ENCODE peak calls at places on chromosomes 12 and 14, in five cellular contexts. Y is HepG2, H is K562, E is WTC11, A is GM12878. R is an unnamed sample.

GRCh38 chr14:49593016-49593415 is 5.7 kb upstream of the LRR1 start:
- DNase-seq in A (no peak), E (no peak), H (no peak), Y (no peak), R (no peak)

GRCh38 chr12:102833687-102834435 is 83.2 kb downstream of the PAH start:
- DNase-seq in A (no peak), Y (no peak), E (peak), H (no peak), R (no peak)

GRCh38 chr14:65352964-65353530 is 59.5 kb upstream of the FUT8 start:
- DNase-seq in H (no peak), A (no peak), Y (no peak), E (no peak), R (peak)

GRCh38 chr12:62839869-62840268 is 95.1 kb downstream of the PPM1H start:
- DNase-seq in A (no peak), Y (no peak), H (no peak), E (no peak), R (no peak)

GRCh38 chr14:54935100-54935499 is 32.5 kb upstream of the GCH1 start:
- DNase-seq in E (no peak), Y (peak), H (no peak), A (no peak), R (no peak)

GRCh38 chr14:98926151-98926550 is 345.8 kb downstream of the BCL11B start:
- DNase-seq in A (no peak), Y (no peak), E (no peak), H (no peak), R (no peak)

GRCh38 chr14:24172871-24173281 is 996 bp downstream of the REC8 start:
- DNase-seq in E (no peak), A (no peak), Y (no peak), H (no peak), R (no peak)

GRCh38 chr12:114916124-114916523 is 232.1 kb upstream of the TBX3 start:
- DNase-seq in H (no peak), Y (no peak), A (no peak), E (no peak), R (peak)

GRCh38 chr12:107875772-107876171 is 101.3 kb downstream of the ASCL4 start:
- DNase-seq in A (no peak), H (no peak), Y (no peak), E (no peak), R (no peak)

GRCh38 chr12:57692500-57692899 is 1.4 kb upstream of the OS9 start:
- DNase-seq in H (no peak), Y (no peak), E (no peak), A (no peak), R (no peak)

GRCh38 chr14:95106966-95107365 is 50.4 kb downstream of the DICER1 start:
- DNase-seq in H (no peak), Y (no peak), A (no peak), E (no peak), R (no peak)

GRCh38 chr14:94682736-94683135 is 70.5 kb downstream of the SERPINA3 start:
- DNase-seq in Y (no peak), E (no peak), H (no peak), A (no peak), R (no peak)

GRCh38 chr12:111438501-111438900 is 32.8 kb downstream of the SH2B3 start:
- DNase-seq in H (no peak), Y (no peak), A (no peak), E (no peak), R (no peak)

GRCh38 chr12:11710431-11710830 is 61.0 kb downstream of the ETV6 start:
- DNase-seq in A (no peak), H (no peak), E (no peak), Y (no peak), R (no peak)

GRCh38 chr14:35365130-35366047 is 39.2 kb downstream of the NFKBIA start:
- DNase-seq in H (peak), Y (peak), E (no peak), A (no peak), R (peak)

GRCh38 chr14:72907886-72908285 is 14.0 kb upstream of the DPF3 start:
- DNase-seq in A (no peak), H (peak), Y (no peak), E (no peak), R (no peak)

GRCh38 chr14:103103461-103104388 is 9.2 kb downstream of the EXOC3L4 start:
- DNase-seq in H (no peak), A (no peak), Y (peak), E (peak), R (peak)

GRCh38 chr12:44379827-44380226 is 496.3 kb downstream of the NELL2 start:
- DNase-seq in H (no peak), E (no peak), A (no peak), Y (no peak), R (no peak)

GRCh38 chr12:100868487-100868886 is 73.9 kb downstream of the ANO4 start:
- DNase-seq in A (no peak), E (no peak), H (no peak), Y (no peak), R (no peak)

GRCh38 chr12:116123511-116124258 is 153.8 kb downstream of the MED13L start:
- DNase-seq in E (no peak), Y (no peak), A (no peak), H (peak), R (peak)

GRCh38 chr14:32825058-32825457 is 113.6 kb upstream of the NPAS3 start:
- DNase-seq in H (no peak), Y (no peak), A (no peak), E (no peak), R (no peak)

GRCh38 chr14:37641117-37641516 is 45.7 kb downstream of the TTC6 start:
- DNase-seq in H (no peak), Y (no peak), E (no peak), A (no peak), R (peak)

GRCh38 chr12:121513464-121514183 is 67.2 kb downstream of the KDM2B start:
- DNase-seq in E (peak), A (no peak), H (peak), Y (peak), R (peak)

GRCh38 chr14:103880334-103880985 is 33.1 kb upstream of the PPP1R13B start:
- DNase-seq in E (no peak), H (no peak), A (no peak), Y (no peak), R (peak)

GRCh38 chr14:84825481-84825880 is 704.5 kb upstream of the FLRT2 start:
- DNase-seq in A (no peak), E (no peak), H (no peak), Y (no peak), R (no peak)

GRCh38 chr12:63045020-63045860 is 105.8 kb downstream of the AVPR1A start:
- DNase-seq in H (no peak), E (no peak), Y (no peak), A (no peak), R (no peak)

GRCh38 chr12:9404469-9405260 is 196.5 kb upstream of the PZP start:
- DNase-seq in H (peak), A (no peak), Y (no peak), E (no peak), R (no peak)

GRCh38 chr12:109296431-109296830 is 12.7 kb downstream of the FOXN4 start:
- DNase-seq in A (no peak), Y (no peak), H (no peak), E (no peak), R (no peak)

GRCh38 chr12:125734137-125734536 is 668.9 kb downstream of the AACS start:
- DNase-seq in Y (no peak), E (no peak), A (no peak), H (no peak), R (no peak)

GRCh38 chr14:93905623-93906022 is 21.5 kb upstream of the FAM181A start:
- DNase-seq in E (no peak), Y (peak), A (no peak), H (no peak), R (no peak)

GRCh38 chr12:49878021-49878420 is 25.7 kb downstream of the FAIM2 start:
- DNase-seq in Y (no peak), A (no peak), H (no peak), E (no peak), R (no peak)

GRCh38 chr12:14418526-14418925 is 53.0 kb downstream of the ATF7IP start:
- DNase-seq in E (no peak), H (no peak), Y (no peak), A (no peak), R (no peak)

GRCh38 chr12:43501705-43502104 is 50.3 kb downstream of the ADAMTS20 start:
- DNase-seq in Y (peak), E (no peak), A (no peak), H (peak), R (peak)

GRCh38 chr14:32087173-32087861 is 10.2 kb downstream of the ARHGAP5 start:
- DNase-seq in E (no peak), H (peak), A (no peak), Y (peak), R (peak)

GRCh38 chr14:98769326-98769725 is 502.7 kb downstream of the BCL11B start:
- DNase-seq in Y (no peak), E (no peak), A (no peak), H (no peak), R (no peak)

GRCh38 chr12:24630446-24630845 is 318.5 kb downstream of the BCAT1 start:
- DNase-seq in H (no peak), Y (no peak), A (no peak), E (no peak), R (no peak)

GRCh38 chr12:5395443-5396401 is 36.2 kb upstream of the NTF3 start:
- DNase-seq in E (no peak), H (no peak), A (no peak), Y (no peak), R (no peak)

GRCh38 chr12:81668475-81668874 is 90.7 kb downstream of the PPFIA2 start:
- DNase-seq in Y (no peak), E (no peak), A (no peak), H (no peak), R (no peak)

GRCh38 chr14:103220982-103221641 is 97.9 kb downstream of the TNFAIP2 start:
- DNase-seq in H (no peak), E (no peak), A (no peak), Y (no peak), R (no peak)

DNA sequence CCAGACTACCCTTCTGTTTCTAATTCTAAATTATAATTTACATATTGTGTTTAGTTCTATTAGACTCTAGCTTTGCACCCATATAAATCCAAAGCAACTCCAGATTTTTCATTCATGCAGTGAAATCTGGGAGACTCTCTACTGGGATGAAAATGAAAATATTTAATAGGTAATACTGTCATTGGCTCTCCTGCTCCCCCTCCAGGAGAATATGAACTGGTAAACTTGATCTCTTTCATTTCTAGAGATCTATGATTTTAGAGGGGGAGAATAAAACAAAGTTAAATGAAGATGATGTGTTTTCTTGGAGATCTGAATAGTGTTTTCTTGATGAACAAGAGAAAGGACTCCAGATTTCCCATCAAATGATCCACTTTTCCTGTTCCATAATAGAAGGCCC is 104.3 kb upstream of the TMCC3 start:
- DNase-seq in H (no peak), Y (no peak), A (no peak), E (no peak), R (no peak)
- TF ChIP-seq ESRRA in H (no peak), Y (no peak), A (no peak), E (no peak), R (no peak)

GRCh38 chr12:122989443-122989839 is 9.0 kb downstream of the ARL6IP4 start:
- DNase-seq in Y (no peak), E (no peak), H (no peak), A (no peak), R (no peak)

GRCh38 chr12:122990561-122990960 is 10.1 kb downstream of the ARL6IP4 start:
- DNase-seq in H (no peak), A (no peak), Y (no peak), E (no peak), R (no peak)

GRCh38 chr12:122988612-122989442 is 8.3 kb downstream of the ARL6IP4 start:
- DNase-seq in A (no peak), H (no peak), E (no peak), Y (no peak), R (no peak)

GRCh38 chr12:122990961-122991622 is 10.6 kb downstream of the ARL6IP4 start:
- DNase-seq in Y (no peak), A (no peak), H (no peak), E (no peak), R (no peak)

DNA sequence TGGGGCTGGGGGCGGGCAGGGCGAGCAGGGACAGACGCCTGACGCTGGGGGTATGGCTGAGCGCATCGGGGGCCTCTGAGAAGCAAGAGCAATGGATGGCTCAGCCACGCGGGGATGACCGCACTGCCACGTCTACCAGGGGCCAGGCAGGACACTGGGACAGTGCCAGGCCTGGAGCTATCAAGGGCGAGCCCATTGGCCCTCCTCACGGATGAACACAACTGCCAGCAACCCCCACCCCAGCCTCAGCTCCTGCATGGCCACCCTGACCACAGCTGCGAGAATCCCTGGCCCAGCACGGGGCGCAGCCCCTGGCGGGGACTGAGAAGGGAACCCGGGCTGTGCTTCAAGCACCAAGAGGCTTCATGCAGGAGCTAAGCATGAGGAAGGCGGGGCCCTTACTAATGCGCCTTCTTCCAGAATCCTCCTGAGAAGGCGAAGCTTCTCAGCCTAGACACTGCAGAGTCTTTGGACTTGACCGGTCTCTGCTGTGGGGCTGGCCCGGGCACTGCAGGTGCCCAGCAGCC is 9.5 kb downstream of the ARL6IP4 start:
- DNase-seq in A (no peak), H (no peak), Y (no peak), E (no peak), R (no peak)
- TF ChIP-seq ESRRA in A (no peak), H (no peak), Y (no peak), E (no peak), R (no peak)

GRCh38 chr12:132257206-132257954 is 72.0 kb downstream of the GALNT9 start:
- DNase-seq in A (no peak), H (no peak), E (no peak), Y (no peak), R (no peak)
- TF ChIP-seq ESRRA in A (no peak), H (no peak), E (no peak), Y (no peak), R (no peak)

GRCh38 chr12:28583771-28584261 is 393.6 kb downstream of the CCDC91 start:
- DNase-seq in A (no peak), H (peak), Y (no peak), E (no peak), R (no peak)
- TF ChIP-seq ESRRA in A (no peak), H (peak), Y (no peak), E (no peak), R (no peak)

DNA sequence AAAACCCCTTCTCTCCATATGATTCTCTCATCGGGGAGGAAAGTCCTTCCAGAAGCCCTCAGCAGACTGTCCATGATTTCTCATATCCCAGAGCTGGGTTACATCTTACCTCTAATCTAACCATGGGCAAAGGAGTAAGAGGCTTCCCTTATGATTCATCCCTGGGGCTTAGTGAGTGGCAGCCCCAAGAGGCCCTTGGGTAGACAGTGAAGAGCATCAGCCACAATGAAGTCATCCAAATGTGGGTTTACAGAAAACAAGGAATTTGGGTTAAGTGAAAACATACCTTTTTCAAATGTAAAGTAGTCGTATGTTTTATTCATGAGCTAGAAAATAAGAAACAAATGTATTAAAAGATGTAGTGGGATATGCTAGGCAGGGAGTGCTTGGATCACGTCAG is 54.1 kb upstream of the ELK3 start:
- DNase-seq in Y (no peak), A (no peak), H (no peak), E (no peak), R (no peak)
- TF ChIP-seq ESRRA in Y (no peak), A (no peak), H (no peak), E (no peak), R (no peak)

GRCh38 chr14:70317091-70317968 is 42.2 kb downstream of the COX16 start:
- DNase-seq in Y (no peak), A (no peak), H (no peak), E (no peak), R (no peak)
- TF ChIP-seq ESRRA in Y (no peak), A (no peak), H (no peak), E (no peak), R (no peak)

DNA sequence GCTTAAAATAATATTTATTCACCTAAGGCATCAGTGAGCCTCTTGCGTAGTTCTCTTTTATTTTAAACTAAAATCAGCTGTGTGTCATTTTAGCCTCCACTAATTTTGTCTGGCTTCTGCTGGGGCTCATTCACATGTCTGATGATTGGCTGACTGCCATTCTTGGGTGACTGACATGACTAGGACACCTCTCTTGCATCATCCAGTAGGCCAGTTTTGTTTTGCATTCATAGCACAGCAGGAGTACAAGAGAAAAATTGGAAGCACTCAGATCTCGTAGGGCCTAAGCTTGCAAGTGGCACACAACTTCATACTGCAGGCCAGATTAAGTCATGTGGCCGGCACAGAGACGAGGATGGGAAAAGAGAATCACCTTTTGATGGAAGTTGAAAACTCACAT is 1226.5 kb downstream of the GALC start:
- DNase-seq in Y (peak), A (no peak), E (no peak), H (no peak), R (no peak)
- TF ChIP-seq ESRRA in Y (no peak), A (no peak), E (no peak), H (no peak), R (no peak)

GRCh38 chr14:68735836-68736235 is 57.0 kb downstream of the ZFP36L1 start:
- DNase-seq in H (no peak), E (no peak), Y (no peak), A (no peak), R (no peak)

GRCh38 chr14:68730811-68731425 is 61.9 kb downstream of the ZFP36L1 start:
- DNase-seq in H (no peak), A (no peak), E (peak), Y (no peak), R (no peak)

GRCh38 chr14:68736519-68736918 is 56.3 kb downstream of the ZFP36L1 start:
- DNase-seq in H (no peak), A (no peak), Y (no peak), E (peak), R (no peak)

GRCh38 chr14:68733086-68733621 is 59.7 kb downstream of the ZFP36L1 start:
- DNase-seq in E (no peak), Y (no peak), H (no peak), A (peak), R (no peak)

DNA sequence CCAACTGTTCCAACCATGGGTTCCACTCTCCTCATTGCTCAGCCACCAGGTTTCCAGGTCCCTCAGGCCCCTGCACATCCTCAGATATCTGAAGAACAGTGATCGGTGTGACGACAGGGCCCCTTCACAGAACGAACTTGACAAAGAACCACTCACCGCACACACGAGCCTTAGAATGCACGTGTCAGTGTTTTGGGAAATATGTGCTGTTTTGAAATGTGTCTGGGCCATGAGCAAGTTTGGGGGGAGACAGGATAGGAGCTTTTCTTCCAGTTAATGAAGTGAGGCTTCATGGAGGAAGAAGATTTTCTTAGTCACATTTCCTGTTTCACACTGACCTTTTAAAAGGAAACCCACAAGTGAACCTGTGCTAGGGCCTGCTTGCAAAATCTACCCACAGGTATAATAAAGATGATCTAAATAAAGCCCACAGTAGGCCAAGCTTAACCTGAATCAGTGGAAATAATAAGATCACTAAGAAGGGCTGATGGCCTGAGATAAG is 58.6 kb downstream of the ZFP36L1 start:
- DNase-seq in Y (no peak), A (peak), E (no peak), H (no peak), R (no peak)
- TF ChIP-seq ESRRA in Y (no peak), A (no peak), E (no peak), H (no peak), R (no peak)

DNA sequence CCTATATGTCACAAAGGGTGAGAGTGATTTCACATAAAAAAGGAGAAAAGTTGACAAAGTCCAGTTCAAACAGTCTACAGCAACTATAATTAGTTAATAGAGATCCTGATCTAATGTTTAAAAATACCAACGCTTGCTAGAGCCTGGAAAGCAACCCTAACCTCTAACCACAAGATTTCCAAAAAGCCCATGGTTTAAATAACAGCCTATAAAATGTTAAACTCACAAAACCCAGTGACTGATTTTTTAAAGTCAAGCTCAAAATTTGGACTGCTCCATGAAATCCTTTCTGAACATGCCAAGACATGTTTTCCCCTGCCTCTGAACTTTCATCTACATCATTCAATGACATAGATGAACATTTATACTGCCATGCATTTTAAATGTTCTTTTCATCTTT is 81.6 kb downstream of the PLEKHG7 start:
- DNase-seq in A (no peak), Y (no peak), H (no peak), E (no peak), R (no peak)
- TF ChIP-seq ESRRA in A (no peak), Y (no peak), H (no peak), E (no peak), R (no peak)

GRCh38 chr14:90559811-90560492 is 163.1 kb downstream of the CALM1 start:
- DNase-seq in Y (no peak), A (no peak), E (no peak), H (no peak), R (no peak)
- TF ChIP-seq ESRRA in Y (no peak), A (no peak), E (no peak), H (no peak), R (no peak)

R was measured in A549.